ENCODE peak calls at places on chromosomes 7 and 10, in four cellular contexts. Y, C, H and S are unnamed samples.

GRCh38 chr7:4791738-4792536 is 16.5 kb downstream of the AP5Z1 start:
- DNase-seq in Y (peak; percentile 26), C (peak; percentile 83), H (no peak), S (peak; percentile 79)

GRCh38 chr10:4514445-4515108 is 311.4 kb upstream of the AKR1E2 start:
- DNase-seq in C (peak; percentile 72), H (no peak), Y (no peak), S (no peak)

GRCh38 chr10:122485670-122486069 is 24.3 kb downstream of the HTRA1 start:
- DNase-seq in H (no peak), C (peak; percentile 5), Y (no peak), S (no peak)

GRCh38 chr10:62543981-62544380 is 169.8 kb downstream of the ZNF365 start:
- DNase-seq in C (no peak), H (no peak), Y (no peak), S (no peak)

GRCh38 chr7:26426096-26426495 is 134.4 kb downstream of the SNX10 start:
- DNase-seq in Y (no peak), C (no peak), H (no peak), S (no peak)

GRCh38 chr10:86446987-86447386 is 74.6 kb downstream of the WAPL start:
- DNase-seq in C (no peak), H (no peak), Y (no peak), S (no peak)

GRCh38 chr7:92850506-92850905 is 14.1 kb upstream of the CDK6 start:
- DNase-seq in Y (no peak), H (no peak), C (no peak), S (no peak)

GRCh38 chr10:129517680-129518057 is 50.6 kb downstream of the MGMT start:
- DNase-seq in Y (no peak), C (no peak), H (no peak), S (no peak)

GRCh38 chr10:14712991-14713422 is 61.7 kb downstream of the FAM107B start:
- DNase-seq in H (no peak), Y (peak; percentile 5), C (no peak), S (no peak)

GRCh38 chr10:116849271-116850057 is at the start of gene ENO4:
- DNase-seq in C (peak; percentile 93), Y (peak; percentile 84), H (peak; percentile 79), S (peak; percentile 75)
- TF ChIP-seq CTCF in C (no peak), Y (no peak), H (no peak), S (no peak)

DNA sequence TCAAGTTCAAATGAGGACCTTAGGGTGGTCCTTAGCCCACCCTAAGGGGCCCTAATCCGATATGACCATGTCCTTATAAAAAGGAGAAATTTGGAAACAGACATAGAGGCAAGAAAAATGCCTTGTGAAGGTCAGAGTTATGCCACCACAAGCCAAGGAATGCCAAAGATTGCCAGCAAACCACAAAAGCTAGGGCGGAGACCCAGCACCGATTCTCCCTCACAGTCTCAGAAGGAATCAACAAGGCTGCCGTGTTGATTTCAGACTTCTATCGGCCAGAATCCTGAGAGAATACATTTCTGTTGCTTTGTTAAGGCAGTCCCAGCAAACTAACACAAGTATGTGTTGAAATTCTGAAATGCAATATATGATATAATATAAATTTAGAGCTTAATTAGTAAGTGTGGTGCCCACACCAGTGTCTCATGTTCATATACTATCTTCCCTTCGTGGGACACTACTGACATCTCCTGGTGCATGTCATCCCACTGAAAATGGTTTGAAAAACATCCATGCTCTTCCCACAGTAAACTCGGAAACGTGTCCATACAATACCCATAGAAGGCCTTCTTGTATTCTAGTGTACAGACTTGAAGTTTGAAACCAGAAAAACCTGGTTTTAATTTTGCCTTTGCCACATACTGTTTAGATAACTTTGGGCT is 349.0 kb downstream of the TNS3 start:
- DNase-seq in Y (peak; percentile 44), H (no peak), C (no peak), S (no peak)
- TF ChIP-seq CTCF in Y (peak; percentile 12), H (no peak), C (no peak), S (no peak)

DNA sequence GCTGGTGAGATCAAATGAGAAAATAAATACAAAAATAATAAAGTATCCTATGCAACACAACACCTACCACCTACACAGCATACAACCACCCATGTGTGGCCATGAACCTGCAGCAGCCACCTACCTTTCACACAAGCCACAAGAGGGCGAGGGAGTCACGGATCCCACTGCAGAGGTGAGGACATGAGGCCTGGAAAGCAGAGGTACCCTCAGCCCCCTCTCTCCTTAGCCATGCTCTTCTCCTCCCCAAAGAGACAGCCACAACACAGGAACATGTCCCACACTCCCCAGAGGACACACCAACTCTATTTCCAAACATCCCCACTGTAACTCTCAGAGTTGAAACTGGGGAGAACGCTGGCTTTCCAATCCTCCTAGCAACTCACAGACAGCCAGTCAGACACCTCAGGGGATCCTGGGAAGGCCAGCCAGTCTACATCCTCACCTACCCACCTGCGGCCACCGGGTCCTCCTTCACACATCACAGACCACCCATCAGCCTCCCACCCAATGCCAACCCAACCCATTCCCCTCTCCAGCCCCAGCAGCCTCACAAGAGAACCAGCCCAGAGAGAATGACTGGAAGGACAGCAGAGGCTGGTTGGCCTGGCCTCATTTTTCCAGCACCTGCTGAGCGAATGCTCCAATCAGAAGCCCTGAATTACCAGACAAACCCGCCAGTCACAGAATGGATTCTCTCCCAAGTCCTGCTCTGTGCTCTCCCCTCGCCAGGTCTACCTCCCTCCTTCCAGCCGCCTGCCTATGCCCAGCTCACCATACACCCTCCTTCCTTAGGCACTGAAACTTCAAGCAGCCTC is 18.4 kb downstream of the DLG5 start:
- DNase-seq in H (no peak), C (no peak), Y (no peak), S (no peak)
- TF ChIP-seq CTCF in H (no peak), C (no peak), Y (no peak), S (peak; percentile 33)

GRCh38 chr10:120630266-120630665 is 173.2 kb downstream of the PLPP4 start:
- DNase-seq in H (no peak), Y (no peak), C (no peak), S (no peak)

GRCh38 chr10:120632936-120633335 is 175.9 kb downstream of the PLPP4 start:
- DNase-seq in C (no peak), H (no peak), Y (no peak), S (no peak)

GRCh38 chr10:120632047-120632446 is 175.0 kb downstream of the PLPP4 start:
- DNase-seq in H (no peak), Y (peak; percentile 34), C (no peak), S (no peak)

DNA sequence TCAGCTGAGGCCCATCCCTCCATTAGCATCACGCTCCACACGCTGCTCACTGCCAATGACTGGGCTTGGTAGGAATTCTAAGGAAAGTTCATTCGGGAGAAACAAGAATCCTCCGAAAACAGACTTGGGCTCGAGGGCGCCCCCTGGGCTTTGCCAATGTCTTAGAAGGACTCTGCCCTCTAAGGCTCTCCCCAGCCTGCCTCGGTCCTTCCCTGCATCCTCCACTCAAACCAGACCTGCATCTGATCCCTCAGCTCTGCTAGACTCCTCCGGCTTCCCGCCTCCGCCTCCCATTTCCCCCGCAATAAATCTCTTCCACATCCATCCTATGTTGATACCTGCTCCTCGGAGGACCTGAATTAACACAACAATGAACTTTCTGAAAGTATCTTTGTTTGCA is 177.6 kb downstream of the PLPP4 start:
- DNase-seq in Y (no peak), H (no peak), C (no peak), S (peak; percentile 19)
- TF ChIP-seq CTCF in Y (no peak), H (peak; percentile 35), C (no peak), S (no peak)

GRCh38 chr7:102300643-102301211 is 14.1 kb downstream of the SH2B2 start:
- DNase-seq in Y (no peak), C (no peak), H (no peak), S (peak; percentile 49)
- TF ChIP-seq CTCF in Y (peak; percentile 13), C (no peak), H (no peak), S (peak; percentile 44)

GRCh38 chr10:6163364-6164270 is 39.1 kb upstream of the PFKFB3 start:
- DNase-seq in C (peak; percentile 95), Y (peak; percentile 82), H (no peak), S (peak; percentile 61)
- TF ChIP-seq CTCF in C (no peak), Y (no peak), H (no peak), S (no peak)

GRCh38 chr7:46835556-46835955 is 746.4 kb downstream of the TNS3 start:
- DNase-seq in Y (peak; percentile 62), H (no peak), C (no peak), S (no peak)
- TF ChIP-seq CTCF in Y (no peak), H (no peak), C (no peak), S (no peak)

GRCh38 chr10:124417846-124418725 is 637 bp downstream of the OAT start:
- DNase-seq in H (no peak), C (peak; percentile 84), Y (peak; percentile 68), S (peak; percentile 45)
- TF ChIP-seq CTCF in H (no peak), C (no peak), Y (no peak), S (no peak)

GRCh38 chr7:96773483-96773882 is 63.8 kb upstream of the SEM1 start:
- DNase-seq in C (no peak), H (no peak), Y (no peak), S (no peak)

GRCh38 chr7:96781919-96782318 is 72.3 kb upstream of the SEM1 start:
- DNase-seq in C (no peak), Y (no peak), H (no peak), S (no peak)

GRCh38 chr7:96772295-96772694 is 62.6 kb upstream of the SEM1 start:
- DNase-seq in Y (no peak), H (no peak), C (no peak), S (no peak)

GRCh38 chr7:96775046-96775445 is 65.4 kb upstream of the SEM1 start:
- DNase-seq in Y (no peak), H (no peak), C (no peak), S (no peak)

GRCh38 chr7:96778263-96778662 is 68.6 kb upstream of the SEM1 start:
- DNase-seq in Y (no peak), C (no peak), H (no peak), S (no peak)
- TF ChIP-seq CTCF in Y (no peak), C (no peak), H (peak; percentile 38), S (no peak)